ENCODE peak calls at places on chromosome 6, in eight cellular contexts. D is Panc1, S is HCT116, F is K562, L is SK-N-SH, N is HepG2, P is GM23338, Q is GM12878. W is an unnamed sample.

GRCh38 chr6:157215702-157216101 is 107.6 kb downstream of the TMEM242 start:
- DNase-seq in P (no peak), N (no peak), Q (no peak), F (no peak), L (no peak), S (no peak), D (no peak), W (no peak)

GRCh38 chr6:21823371-21823770 is 229.8 kb downstream of the SOX4 start:
- DNase-seq in P (no peak), S (no peak), D (no peak), F (no peak), Q (no peak), L (no peak), N (no peak), W (no peak)

GRCh38 chr6:155188707-155189496 is 74.9 kb upstream of the CLDN20 start:
- DNase-seq in P (no peak), L (no peak), Q (no peak), S (no peak), D (no peak), N (peak; percentile 27), F (no peak), W (no peak)

GRCh38 chr6:82185948-82186347 is 61.6 kb downstream of the IBTK start:
- DNase-seq in Q (no peak), S (no peak), P (no peak), D (no peak), L (no peak), F (no peak), N (no peak), W (no peak)

GRCh38 chr6:144768676-144769599 is 483.8 kb downstream of the UTRN start:
- DNase-seq in P (no peak), Q (no peak), S (no peak), F (no peak), N (no peak), L (no peak), D (no peak), W (no peak)

GRCh38 chr6:73811706-73812105 is 115.7 kb downstream of the CD109 start:
- DNase-seq in P (no peak), S (no peak), D (no peak), N (no peak), Q (no peak), L (no peak), F (no peak), W (no peak)

GRCh38 chr6:163536770-163537169 is 122.3 kb downstream of the QKI start:
- DNase-seq in P (no peak), L (no peak), S (no peak), N (no peak), Q (no peak), D (no peak), F (no peak), W (no peak)

GRCh38 chr6:4582506-4582905 is 193.7 kb upstream of the CDYL start:
- DNase-seq in S (no peak), L (no peak), N (no peak), D (no peak), F (no peak), Q (no peak), P (no peak), W (no peak)

GRCh38 chr6:55875420-55875819 is at the start of gene BMP5:
- DNase-seq in N (no peak), F (no peak), P (peak; percentile 78), D (no peak), Q (no peak), L (no peak), S (no peak), W (no peak)

GRCh38 chr6:106752641-106753040 is 123.3 kb downstream of the QRSL1 start:
- DNase-seq in P (no peak), N (peak; percentile 70), Q (no peak), L (no peak), D (no peak), F (no peak), S (no peak), W (no peak)

GRCh38 chr6:43248107-43248506 is 4.8 kb downstream of the TTBK1 start:
- DNase-seq in N (no peak), Q (no peak), L (no peak), D (no peak), S (no peak), P (no peak), F (no peak), W (no peak)
- TF ChIP-seq REST in N (no peak), Q (no peak), L (no peak), D (no peak), S (no peak), P (no peak), F (no peak), W (no peak)

DNA sequence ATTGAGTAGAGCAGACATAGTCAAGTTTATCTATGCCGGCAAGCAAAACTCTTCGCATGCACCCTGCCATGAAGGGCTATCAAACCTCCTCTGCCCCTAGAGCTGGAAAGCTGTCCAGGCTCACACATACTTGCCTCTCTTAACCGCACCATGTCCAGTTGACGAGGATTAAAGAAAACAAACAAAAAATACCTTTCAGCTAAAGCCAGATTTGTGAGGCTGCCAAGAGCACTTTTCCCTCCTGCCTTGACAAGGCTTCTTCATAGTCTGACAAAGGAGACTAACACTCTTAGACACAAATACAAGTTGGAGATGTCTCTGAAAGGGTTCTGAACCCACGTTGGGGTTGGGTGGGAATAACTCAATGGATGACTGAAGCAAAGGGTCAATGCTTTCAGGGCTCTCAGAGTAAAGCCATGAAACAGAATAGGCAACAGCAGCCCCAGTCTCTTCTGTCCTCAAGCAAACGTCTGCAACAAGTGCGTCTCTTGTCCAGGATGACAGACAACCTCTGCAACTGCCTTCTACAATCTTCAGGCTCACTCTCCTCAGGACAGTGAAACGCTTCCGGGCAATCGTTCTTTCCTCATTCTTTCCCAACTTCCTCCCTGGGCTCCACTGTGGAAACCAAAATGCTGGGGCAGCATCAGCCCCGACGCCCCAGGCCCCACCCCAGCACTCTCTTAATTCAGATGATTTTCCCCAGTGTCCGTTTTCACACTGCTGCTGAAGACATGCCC is 57.8 kb downstream of the AGPAT4 start:
- DNase-seq in S (no peak), F (no peak), D (no peak), P (no peak), L (no peak), Q (no peak), N (no peak), W (no peak)
- TF ChIP-seq REST in S (no peak), F (no peak), D (no peak), P (no peak), L (no peak), Q (no peak), N (no peak), W (no peak)

GRCh38 chr6:68634503-68635411 is at the start of gene ADGRB3:
- DNase-seq in N (peak; percentile 28), S (no peak), P (peak; percentile 79), D (no peak), L (peak; percentile 93), Q (no peak), F (peak; percentile 89), W (peak; percentile 38)
- TF ChIP-seq REST in N (no peak), S (no peak), P (no peak), D (no peak), L (no peak), Q (no peak), F (no peak), W (no peak)

GRCh38 chr6:127933137-127933536 is 32.3 kb upstream of the THEMIS start:
- DNase-seq in N (no peak), S (no peak), D (no peak), P (no peak), Q (no peak), F (no peak), L (no peak), W (no peak)

GRCh38 chr6:127932708-127933107 is 31.9 kb upstream of the THEMIS start:
- DNase-seq in N (no peak), S (no peak), D (no peak), Q (no peak), F (no peak), P (peak; percentile 9), L (no peak), W (no peak)

GRCh38 chr6:127937102-127937501 is 36.2 kb upstream of the THEMIS start:
- DNase-seq in F (no peak), Q (no peak), S (no peak), N (no peak), L (no peak), D (no peak), P (no peak), W (no peak)

GRCh38 chr6:127937747-127938146 is 36.9 kb upstream of the THEMIS start:
- DNase-seq in P (no peak), F (no peak), Q (no peak), D (no peak), S (no peak), L (no peak), N (no peak), W (no peak)

GRCh38 chr6:127933852-127934840 is 33.3 kb upstream of the THEMIS start:
- DNase-seq in N (no peak), F (no peak), Q (no peak), P (no peak), L (no peak), S (no peak), D (no peak), W (no peak)
- TF ChIP-seq REST in N (no peak), F (no peak), Q (no peak), P (no peak), L (no peak), S (no peak), D (no peak), W (no peak)

GRCh38 chr6:131125431-131125830 is 9.8 kb upstream of the AKAP7 start:
- DNase-seq in Q (no peak), S (no peak), P (no peak), F (no peak), D (no peak), L (no peak), N (no peak), W (no peak)
- TF ChIP-seq REST in Q (no peak), S (no peak), P (no peak), F (no peak), D (no peak), L (no peak), N (no peak), W (no peak)

GRCh38 chr6:130307752-130308361 is 58.0 kb upstream of the TMEM200A start:
- DNase-seq in N (peak; percentile 61), P (no peak), L (no peak), Q (no peak), D (no peak), S (no peak), F (no peak), W (peak; percentile 4)
- TF ChIP-seq REST in N (no peak), P (no peak), L (no peak), Q (no peak), D (no peak), S (no peak), F (no peak), W (no peak)

GRCh38 chr6:25542984-25543383 is 109.0 kb upstream of the SCGN start:
- DNase-seq in Q (no peak), F (no peak), D (no peak), S (no peak), P (no peak), L (no peak), N (no peak), W (no peak)
- TF ChIP-seq REST in Q (no peak), F (no peak), D (no peak), S (no peak), P (no peak), L (no peak), N (no peak), W (no peak)